ENCODE peak calls at places on chromosomes 4 and X, in five cellular contexts. One of them, this sample, is unnamed. For H3K4me1 and H3K9me3, the result is how much of the 10 kb centered on the place peaks cover.

GRCh38 chrX:40749874-40750273 is 14.5 kb upstream of the MED14 start:
- DNase-seq in lower lobe of right lung: no peak
- DNase-seq in CD4-positive, CD25-positive, alpha-beta regulatory T cell: no peak
- DNase-seq in MM.1S: peak
- DNase-seq in Panc1: no peak
- DNase-seq in this sample: no peak

GRCh38 chrX:138349351-138349750 is 362.2 kb downstream of the FGF13 start:
- DNase-seq in lower lobe of right lung: no peak
- DNase-seq in Panc1: no peak
- DNase-seq in MM.1S: no peak
- DNase-seq in CD4-positive, CD25-positive, alpha-beta regulatory T cell: no peak
- DNase-seq in this sample: no peak

GRCh38 chrX:101022020-101022419 is 29.9 kb downstream of the TRMT2B start:
- DNase-seq in lower lobe of right lung: no peak
- DNase-seq in MM.1S: no peak
- DNase-seq in CD4-positive, CD25-positive, alpha-beta regulatory T cell: no peak
- DNase-seq in Panc1: no peak
- DNase-seq in this sample: no peak

GRCh38 chr4:55512922-55513571 is 33.7 kb downstream of the CLOCK start:
- DNase-seq in MM.1S: no peak
- DNase-seq in Panc1: peak
- DNase-seq in lower lobe of right lung: no peak
- DNase-seq in CD4-positive, CD25-positive, alpha-beta regulatory T cell: no peak
- DNase-seq in this sample: no peak

GRCh38 chr4:87465739-87466366 is 43.5 kb downstream of the NUDT9 start:
- DNase-seq in CD4-positive, CD25-positive, alpha-beta regulatory T cell: peak
- DNase-seq in lower lobe of right lung: no peak
- DNase-seq in Panc1: no peak
- DNase-seq in MM.1S: peak
- DNase-seq in this sample: no peak

GRCh38 chr4:40995850-40996249 is 218.5 kb downstream of the APBB2 start:
- DNase-seq in lower lobe of right lung: no peak
- DNase-seq in MM.1S: no peak
- DNase-seq in Panc1: no peak
- DNase-seq in CD4-positive, CD25-positive, alpha-beta regulatory T cell: no peak
- DNase-seq in this sample: no peak

GRCh38 chrX:71095971-71096701 is 485 bp downstream of the FOXO4 start:
- DNase-seq in lower lobe of right lung: no peak
- DNase-seq in Panc1: no peak
- DNase-seq in MM.1S: no peak
- DNase-seq in CD4-positive, CD25-positive, alpha-beta regulatory T cell: no peak
- DNase-seq in this sample: peak

GRCh38 chrX:69264134-69264533 is 98.9 kb upstream of the PJA1 start:
- DNase-seq in MM.1S: no peak
- DNase-seq in lower lobe of right lung: no peak
- DNase-seq in CD4-positive, CD25-positive, alpha-beta regulatory T cell: no peak
- DNase-seq in Panc1: no peak
- DNase-seq in this sample: peak

GRCh38 chrX:68852046-68852445 is 23.2 kb downstream of the EFNB1 start:
- DNase-seq in CD4-positive, CD25-positive, alpha-beta regulatory T cell: no peak
- DNase-seq in lower lobe of right lung: no peak
- DNase-seq in Panc1: no peak
- DNase-seq in MM.1S: no peak
- DNase-seq in this sample: no peak

GRCh38 chrX:124211312-124211942 is 121.0 kb upstream of the TEX13D start:
- DNase-seq in MM.1S: peak
- DNase-seq in lower lobe of right lung: no peak
- DNase-seq in Panc1: peak
- DNase-seq in CD4-positive, CD25-positive, alpha-beta regulatory T cell: peak
- DNase-seq in this sample: peak

GRCh38 chr4:86338989-86339388 is 20.9 kb downstream of the MAPK10 start:
- DNase-seq in Panc1: peak
- DNase-seq in CD4-positive, CD25-positive, alpha-beta regulatory T cell: no peak
- DNase-seq in lower lobe of right lung: no peak
- DNase-seq in MM.1S: no peak
- DNase-seq in this sample: no peak

GRCh38 chr4:140497776-140498636 is at the start of gene MGAT4D:
- DNase-seq in CD4-positive, CD25-positive, alpha-beta regulatory T cell: no peak
- DNase-seq in MM.1S: no peak
- DNase-seq in lower lobe of right lung: no peak
- DNase-seq in Panc1: no peak
- DNase-seq in this sample: peak

GRCh38 chr4:95465010-95465409 is 83.8 kb downstream of the UNC5C start:
- DNase-seq in CD4-positive, CD25-positive, alpha-beta regulatory T cell: no peak
- DNase-seq in MM.1S: no peak
- DNase-seq in lower lobe of right lung: no peak
- DNase-seq in Panc1: no peak
- DNase-seq in this sample: no peak

DNA sequence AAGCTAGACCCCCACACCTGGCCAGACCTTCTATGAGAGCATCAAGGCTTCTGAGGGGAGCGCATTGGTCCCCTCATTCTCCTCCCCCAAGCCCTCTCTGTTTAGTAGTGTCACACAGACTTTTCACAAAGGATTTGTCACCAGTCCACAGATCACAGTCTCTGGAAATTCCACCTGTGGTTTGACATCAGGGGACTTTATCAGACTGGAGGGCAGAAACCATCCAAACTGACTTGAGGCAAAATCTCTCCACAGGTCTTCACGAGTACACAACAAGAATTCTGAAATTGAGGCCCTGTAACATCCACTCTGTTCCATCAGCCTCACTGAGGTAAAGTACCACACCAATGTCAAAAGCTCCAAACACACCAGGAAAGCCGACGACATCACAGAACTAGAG is 112.5 kb downstream of the SH3KBP1 start:
- DNase-seq in lower lobe of right lung: no peak
- DNase-seq in MM.1S: no peak
- DNase-seq in Panc1: no peak
- DNase-seq in CD4-positive, CD25-positive, alpha-beta regulatory T cell: no peak
- DNase-seq in this sample: no peak
- H3K4me1 ChIP-seq in lower lobe of right lung: under half
- H3K4me1 ChIP-seq in MM.1S: under half
- H3K4me1 ChIP-seq in Panc1: under half
- H3K4me1 ChIP-seq in CD4-positive, CD25-positive, alpha-beta regulatory T cell: half or more
- H3K4me1 ChIP-seq in this sample: under half

GRCh38 chrX:143466130-143466529 is 51.1 kb downstream of the SPANXN3 start:
- DNase-seq in Panc1: no peak
- DNase-seq in CD4-positive, CD25-positive, alpha-beta regulatory T cell: no peak
- DNase-seq in lower lobe of right lung: no peak
- DNase-seq in MM.1S: peak
- DNase-seq in this sample: no peak

GRCh38 chrX:143462696-143463095 is 54.6 kb downstream of the SPANXN3 start:
- DNase-seq in CD4-positive, CD25-positive, alpha-beta regulatory T cell: no peak
- DNase-seq in MM.1S: no peak
- DNase-seq in lower lobe of right lung: no peak
- DNase-seq in Panc1: no peak
- DNase-seq in this sample: no peak

GRCh38 chrX:143461616-143462015 is 55.7 kb downstream of the SPANXN3 start:
- DNase-seq in Panc1: no peak
- DNase-seq in MM.1S: no peak
- DNase-seq in CD4-positive, CD25-positive, alpha-beta regulatory T cell: no peak
- DNase-seq in lower lobe of right lung: no peak
- DNase-seq in this sample: no peak
- H3K9me3 ChIP-seq in Panc1: under half
- H3K9me3 ChIP-seq in MM.1S: under half
- H3K9me3 ChIP-seq in CD4-positive, CD25-positive, alpha-beta regulatory T cell: under half
- H3K9me3 ChIP-seq in lower lobe of right lung: under half
- H3K9me3 ChIP-seq in this sample: under half

DNA sequence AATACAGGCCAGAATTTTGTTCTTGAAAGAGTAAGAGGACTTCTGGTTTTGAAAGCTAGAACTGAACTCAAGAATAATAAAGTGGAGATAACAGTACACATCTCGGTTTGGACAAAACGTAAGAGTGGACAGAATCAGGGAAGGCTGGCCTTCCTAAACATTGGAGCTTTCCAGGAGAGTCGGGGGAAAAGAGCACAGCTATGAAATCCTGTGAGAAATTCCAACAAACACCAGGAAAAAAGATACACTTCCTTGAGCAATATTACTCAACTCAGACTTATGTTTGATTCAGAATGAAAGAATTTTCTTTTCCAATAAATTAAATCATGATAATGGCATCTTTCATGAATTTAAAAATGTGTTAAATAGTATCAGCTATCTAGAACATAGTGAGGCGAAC is 1.1 kb downstream of the CTSO start:
- DNase-seq in lower lobe of right lung: no peak
- DNase-seq in CD4-positive, CD25-positive, alpha-beta regulatory T cell: no peak
- DNase-seq in Panc1: no peak
- DNase-seq in MM.1S: no peak
- DNase-seq in this sample: no peak
- H3K4me3 ChIP-seq in lower lobe of right lung: peak
- H3K4me3 ChIP-seq in CD4-positive, CD25-positive, alpha-beta regulatory T cell: no peak
- H3K4me3 ChIP-seq in Panc1: no peak
- H3K4me3 ChIP-seq in MM.1S: no peak
- H3K4me3 ChIP-seq in this sample: no peak

GRCh38 chr4:151202381-151202780 is 74.6 kb upstream of the PRSS48 start:
- DNase-seq in CD4-positive, CD25-positive, alpha-beta regulatory T cell: no peak
- DNase-seq in Panc1: no peak
- DNase-seq in lower lobe of right lung: no peak
- DNase-seq in MM.1S: no peak
- DNase-seq in this sample: no peak
- H3K4me1 ChIP-seq in CD4-positive, CD25-positive, alpha-beta regulatory T cell: under half
- H3K4me1 ChIP-seq in Panc1: under half
- H3K4me1 ChIP-seq in lower lobe of right lung: half or more
- H3K4me1 ChIP-seq in MM.1S: under half
- H3K4me1 ChIP-seq in this sample: under half

DNA sequence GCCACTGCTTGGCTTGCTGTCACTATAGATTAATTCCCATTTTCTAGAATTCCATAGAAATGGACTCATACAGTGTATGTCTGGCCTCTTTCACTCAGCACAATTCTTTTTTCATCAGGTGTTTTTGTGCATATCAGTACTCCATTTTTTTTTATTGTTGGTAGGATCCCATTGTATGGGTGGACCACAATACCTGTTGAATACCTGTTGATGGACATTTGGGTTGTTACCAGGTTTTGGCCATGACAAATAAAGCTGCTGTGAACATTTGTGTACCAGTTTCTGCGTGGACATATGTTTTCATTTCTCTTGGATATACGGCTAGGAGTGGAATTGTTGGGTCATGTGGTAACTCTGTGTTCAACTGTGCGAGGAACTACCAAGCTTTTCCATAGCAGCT is 14.9 kb downstream of the ZFP92 start:
- DNase-seq in Panc1: no peak
- DNase-seq in lower lobe of right lung: no peak
- DNase-seq in MM.1S: no peak
- DNase-seq in CD4-positive, CD25-positive, alpha-beta regulatory T cell: no peak
- DNase-seq in this sample: no peak
- H3K9me3 ChIP-seq in Panc1: under half
- H3K9me3 ChIP-seq in lower lobe of right lung: under half
- H3K9me3 ChIP-seq in MM.1S: under half
- H3K9me3 ChIP-seq in CD4-positive, CD25-positive, alpha-beta regulatory T cell: under half
- H3K9me3 ChIP-seq in this sample: under half

GRCh38 chrX:42189601-42190000 is 266.2 kb upstream of the CASK start:
- DNase-seq in CD4-positive, CD25-positive, alpha-beta regulatory T cell: no peak
- DNase-seq in Panc1: no peak
- DNase-seq in MM.1S: no peak
- DNase-seq in lower lobe of right lung: no peak
- DNase-seq in this sample: no peak

GRCh38 chrX:42188730-42189129 is 265.4 kb upstream of the CASK start:
- DNase-seq in lower lobe of right lung: no peak
- DNase-seq in Panc1: no peak
- DNase-seq in CD4-positive, CD25-positive, alpha-beta regulatory T cell: no peak
- DNase-seq in MM.1S: no peak
- DNase-seq in this sample: no peak
- H3K4me3 ChIP-seq in lower lobe of right lung: no peak
- H3K4me3 ChIP-seq in Panc1: no peak
- H3K4me3 ChIP-seq in CD4-positive, CD25-positive, alpha-beta regulatory T cell: no peak
- H3K4me3 ChIP-seq in MM.1S: no peak
- H3K4me3 ChIP-seq in this sample: no peak

GRCh38 chr4:102824398-102824797 is 3.0 kb downstream of the UBE2D3 start:
- DNase-seq in MM.1S: no peak
- DNase-seq in CD4-positive, CD25-positive, alpha-beta regulatory T cell: no peak
- DNase-seq in Panc1: no peak
- DNase-seq in lower lobe of right lung: no peak
- DNase-seq in this sample: no peak

GRCh38 chr4:102826105-102826889 is 1.1 kb downstream of the UBE2D3 start:
- DNase-seq in Panc1: no peak
- DNase-seq in MM.1S: no peak
- DNase-seq in lower lobe of right lung: no peak
- DNase-seq in CD4-positive, CD25-positive, alpha-beta regulatory T cell: no peak
- DNase-seq in this sample: no peak

GRCh38 chr4:102826890-102827673 is at the start of gene UBE2D3:
- DNase-seq in lower lobe of right lung: peak
- DNase-seq in Panc1: peak
- DNase-seq in MM.1S: peak
- DNase-seq in CD4-positive, CD25-positive, alpha-beta regulatory T cell: peak
- DNase-seq in this sample: peak

GRCh38 chr4:102823897-102824296 is 3.5 kb downstream of the UBE2D3 start:
- DNase-seq in MM.1S: no peak
- DNase-seq in lower lobe of right lung: no peak
- DNase-seq in CD4-positive, CD25-positive, alpha-beta regulatory T cell: no peak
- DNase-seq in Panc1: no peak
- DNase-seq in this sample: no peak

DNA sequence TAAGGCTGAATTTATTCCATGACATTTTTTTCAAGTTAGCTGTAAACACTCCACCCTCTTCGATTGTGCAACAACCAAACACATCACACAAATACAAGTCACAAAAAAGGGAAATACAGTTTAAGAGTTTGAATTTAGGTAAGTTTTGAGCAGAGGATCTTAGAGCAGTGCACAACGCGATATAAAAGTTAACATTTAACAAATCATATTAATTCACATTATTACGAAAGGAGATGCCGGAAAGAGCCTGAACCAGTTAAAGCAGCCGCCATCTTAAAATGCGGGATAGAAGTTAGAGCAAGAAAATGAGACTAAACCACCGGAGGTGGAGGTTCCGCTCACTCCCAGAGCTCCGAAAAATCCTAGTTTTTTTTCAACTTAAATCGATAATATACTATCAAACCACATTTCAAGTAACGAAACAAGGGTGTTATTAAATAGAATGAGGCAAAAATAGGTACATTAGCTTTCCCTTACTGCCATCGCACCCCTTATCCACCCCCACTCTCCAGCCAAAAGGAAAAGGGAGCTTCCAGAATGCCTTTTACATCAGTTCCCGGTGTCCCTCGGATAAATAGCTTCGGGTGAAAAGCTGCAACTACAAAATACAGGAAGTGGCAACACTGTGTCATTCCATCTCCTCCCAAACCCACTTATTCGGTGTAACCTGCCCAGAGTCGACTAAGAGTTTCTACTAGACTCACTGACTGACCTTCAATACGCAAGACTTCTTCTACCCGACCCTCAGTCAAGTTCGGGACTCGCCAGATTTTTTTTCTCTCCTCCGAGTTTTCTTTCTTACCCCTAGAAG is 1.9 kb downstream of the UBE2D3 start:
- DNase-seq in lower lobe of right lung: no peak
- DNase-seq in CD4-positive, CD25-positive, alpha-beta regulatory T cell: peak
- DNase-seq in MM.1S: peak
- DNase-seq in Panc1: peak
- DNase-seq in this sample: peak
- H3K4me1 ChIP-seq in lower lobe of right lung: half or more
- H3K4me1 ChIP-seq in CD4-positive, CD25-positive, alpha-beta regulatory T cell: under half
- H3K4me1 ChIP-seq in MM.1S: under half
- H3K4me1 ChIP-seq in Panc1: under half
- H3K4me1 ChIP-seq in this sample: under half

This sample was measured in HAP-1.